ENCODE peak calls at places on chromosomes 4 and X, in eight cellular contexts. I is naive thymus-derived CD8-positive, alpha-beta T cell; K is WTC11; V is HS-27A; J is T-cell; D is NCI-H1105 treated with DMSO at 0.1 percent for 48 hours; U is RPMI7951; G is stimulated activated CD4-positive, alpha-beta T cell treated with anti-CD3 and anti-CD28 coated beads, Interleukin-15, amount 100 ng/mL, for 1 hour. S is an unnamed sample.

GRCh38 chr4:54941994-54942552 is 183.3 kb downstream of the KDR start:
- DNase-seq in U (no peak), J (peak), I (no peak), G (no peak), V (no peak), K (no peak), D (peak), S (peak)

GRCh38 chr4:84870398-84871163 is 95.9 kb downstream of the WDFY3 start:
- DNase-seq in V (peak), K (peak), J (no peak), G (no peak), D (no peak), U (peak), I (no peak), S (no peak)

GRCh38 chr4:14054391-14054790 is 426.9 kb upstream of the BOD1L1 start:
- DNase-seq in K (no peak), J (no peak), V (no peak), I (no peak), U (no peak), G (no peak), D (no peak), S (no peak)

GRCh38 chr4:534101-534575 is 35.1 kb downstream of the PIGG start:
- DNase-seq in V (no peak), D (no peak), K (no peak), I (no peak), U (no peak), J (no peak), G (no peak), S (no peak)

GRCh38 chr4:3878678-3879077 is 112.5 kb downstream of the ADRA2C start:
- DNase-seq in V (no peak), G (no peak), I (no peak), J (no peak), U (no peak), D (no peak), K (no peak), S (no peak)

GRCh38 chr4:130825283-130825682 is 1729.3 kb downstream of the C4orf33 start:
- DNase-seq in G (no peak), I (no peak), J (no peak), U (no peak), K (no peak), D (no peak), V (no peak), S (no peak)

GRCh38 chrX:1807301-1807731 is 192.5 kb downstream of the ASMT start:
- DNase-seq in K (peak), G (no peak), V (no peak), J (no peak), I (no peak), D (peak), U (peak), S (no peak)

GRCh38 chrX:66638591-66639500 is at the start of gene EDA2R:
- DNase-seq in V (no peak), K (peak), D (no peak), U (peak), J (no peak), I (no peak), G (no peak), S (no peak)

GRCh38 chr4:24321151-24321550 is 263.2 kb downstream of the DHX15 start:
- DNase-seq in K (no peak), U (peak), D (no peak), I (no peak), J (no peak), V (no peak), G (no peak), S (no peak)

GRCh38 chr4:136706942-136707341 is 825.4 kb downstream of the PCDH18 start:
- DNase-seq in V (no peak), D (no peak), J (no peak), I (no peak), G (no peak), K (no peak), U (peak), S (no peak)

GRCh38 chrX:1576201-1577101 is 15.0 kb upstream of the AKAP17A start:
- DNase-seq in U (no peak), K (no peak), G (no peak), I (no peak), D (no peak), J (no peak), V (no peak), S (no peak)

GRCh38 chr4:128427832-128428366 is 140.3 kb upstream of the PGRMC2 start:
- DNase-seq in G (no peak), I (no peak), J (no peak), D (no peak), U (peak), V (peak), K (no peak), S (no peak)

GRCh38 chr4:16075975-16076757 is 7.7 kb downstream of the PROM1 start:
- DNase-seq in G (no peak), D (no peak), V (no peak), J (no peak), K (no peak), I (no peak), U (no peak), S (no peak)

GRCh38 chr4:73208376-73208775 is 50.2 kb downstream of the ANKRD17 start:
- DNase-seq in V (peak), K (no peak), I (no peak), J (no peak), G (no peak), D (no peak), U (peak), S (no peak)

GRCh38 chr4:7425171-7425570 is 9.6 kb downstream of the PSAPL1 start:
- DNase-seq in V (no peak), J (no peak), I (no peak), K (peak), G (no peak), D (no peak), U (no peak), S (peak)

GRCh38 chr4:15031993-15032660 is 29.8 kb downstream of the CPEB2 start:
- DNase-seq in K (no peak), G (no peak), I (no peak), D (no peak), J (no peak), V (no peak), U (peak), S (no peak)

GRCh38 chr4:94954273-94954672 is 196.5 kb downstream of the BMPR1B start:
- DNase-seq in G (no peak), K (no peak), J (no peak), U (no peak), I (no peak), D (no peak), V (no peak), S (no peak)

GRCh38 chr4:186624951-186625350 is 69.6 kb upstream of the MTNR1A start:
- DNase-seq in D (no peak), J (no peak), K (no peak), V (peak), G (no peak), U (no peak), I (no peak), S (no peak)

GRCh38 chrX:131841496-131842410 is 181.3 kb upstream of the STK26 start:
- DNase-seq in U (peak), G (no peak), K (peak), V (no peak), D (peak), J (no peak), I (no peak), S (peak)

GRCh38 chr4:55086561-55086960 is 38.8 kb downstream of the KDR start:
- DNase-seq in J (no peak), U (no peak), D (no peak), V (no peak), I (no peak), G (no peak), K (no peak), S (no peak)

GRCh38 chr4:32485976-32486375 is 1765.8 kb downstream of the PCDH7 start:
- DNase-seq in I (no peak), K (no peak), U (no peak), D (no peak), J (no peak), V (no peak), G (no peak), S (no peak)

GRCh38 chr4:187475901-187476300 is 519.7 kb upstream of the ZFP42 start:
- DNase-seq in U (no peak), J (no peak), I (no peak), G (no peak), V (no peak), K (no peak), D (no peak), S (no peak)

GRCh38 chr4:80608285-80608980 is 272.9 kb downstream of the CFAP299 start:
- DNase-seq in U (no peak), G (no peak), I (no peak), V (no peak), J (no peak), K (no peak), D (no peak), S (no peak)

GRCh38 chr4:15240764-15241163 is 187.1 kb upstream of the C1QTNF7 start:
- DNase-seq in U (peak), V (no peak), D (no peak), K (no peak), J (no peak), I (no peak), G (no peak), S (no peak)

GRCh38 chrX:56920338-56920997 is 74.9 kb downstream of the SPIN3 start:
- DNase-seq in I (no peak), K (no peak), D (no peak), G (no peak), V (no peak), U (no peak), J (no peak), S (no peak)

GRCh38 chrX:38694394-38694793 is 106.9 kb upstream of the MID1IP1 start:
- DNase-seq in J (no peak), D (no peak), G (no peak), K (no peak), I (no peak), U (peak), V (no peak), S (no peak)

GRCh38 chr4:87451537-87451936 is 29.2 kb downstream of the NUDT9 start:
- DNase-seq in U (peak), V (no peak), K (no peak), I (no peak), G (no peak), D (no peak), J (no peak), S (no peak)

GRCh38 chr4:79353075-79353474 is 27.2 kb upstream of the NAA11 start:
- DNase-seq in K (no peak), J (no peak), U (no peak), G (no peak), I (no peak), V (no peak), D (no peak), S (no peak)

GRCh38 chr4:176769519-176769918 is 23.2 kb downstream of the VEGFC start:
- DNase-seq in I (no peak), U (peak), V (no peak), D (no peak), G (no peak), J (no peak), K (no peak), S (no peak)

GRCh38 chr4:7256989-7257810 is 64.9 kb downstream of the SORCS2 start:
- DNase-seq in V (no peak), G (no peak), U (peak), K (no peak), I (no peak), J (no peak), D (no peak), S (no peak)

GRCh38 chr4:170853422-170854021 is 763.8 kb upstream of the AADAT start:
- DNase-seq in G (no peak), K (peak), V (no peak), D (no peak), U (no peak), J (no peak), I (no peak), S (no peak)

GRCh38 chrX:115098897-115099296 is 81.5 kb upstream of the IL13RA2 start:
- DNase-seq in D (no peak), G (no peak), J (no peak), V (no peak), I (no peak), K (no peak), U (no peak), S (no peak)

GRCh38 chrX:68018248-68019203 is 414.8 kb downstream of the OPHN1 start:
- DNase-seq in K (peak), U (peak), D (no peak), J (no peak), G (no peak), I (no peak), V (peak), S (no peak)

GRCh38 chrX:42739258-42739657 is 38.7 kb downstream of the PPP1R2C start:
- DNase-seq in I (no peak), K (no peak), V (no peak), G (no peak), U (no peak), J (no peak), D (no peak), S (no peak)

GRCh38 chrX:56232221-56233082 is at the start of gene KLF8:
- DNase-seq in U (peak), I (no peak), V (no peak), D (peak), J (peak), K (peak), G (no peak), S (peak)

GRCh38 chrX:48689143-48689920 is 5.7 kb downstream of the WAS start:
- DNase-seq in I (no peak), V (no peak), D (no peak), K (no peak), U (no peak), G (no peak), J (no peak), S (no peak)

GRCh38 chrX:96909291-96909690 is 25.6 kb downstream of the RPA4 start:
- DNase-seq in G (no peak), I (no peak), V (no peak), J (no peak), U (no peak), K (no peak), D (no peak), S (no peak)

GRCh38 chr4:77854431-77855111 is 8.1 kb upstream of the MRPL1 start:
- DNase-seq in U (no peak), K (no peak), G (no peak), J (no peak), V (no peak), D (no peak), I (no peak), S (peak)

GRCh38 chr4:5789141-5789540 is 78.1 kb downstream of the EVC start:
- DNase-seq in D (no peak), J (no peak), I (no peak), K (no peak), G (no peak), U (no peak), V (no peak), S (no peak)